ENCODE peak calls at places on chromosomes 4 and X, in seven cellular contexts. T is coronary artery, M is left lung, F is heart right ventricle, S is H9, B is GM06990, P is dorsolateral prefrontal cortex. X is an unnamed sample.
A peak's percentile ranks its signal among the peaks of the same experiment; 100 is the strongest.

GRCh38 chr4:36056128-36056527 is 188.2 kb downstream of the ARAP2 start:
- DNase-seq in T (no peak), M (no peak), F (no peak), S (no peak), B (no peak), P (no peak), X (no peak)

GRCh38 chrX:39905475-39905889 is 192.3 kb downstream of the BCOR start:
- DNase-seq in T (no peak), M (no peak), F (no peak), S (no peak), B (no peak), P (no peak), X (no peak)

GRCh38 chrX:1075741-1076140 is 136.7 kb downstream of the CRLF2 start:
- DNase-seq in T (peak; percentile 59), M (no peak), F (no peak), S (no peak), B (no peak), P (no peak), X (no peak)

GRCh38 chrX:13180807-13181206 is 136.4 kb upstream of the FAM9C start:
- DNase-seq in T (no peak), M (no peak), F (no peak), S (no peak), B (no peak), P (no peak), X (no peak)

GRCh38 chr4:73589261-73589847 is 30.9 kb downstream of the RASSF6 start:
- DNase-seq in T (no peak), M (no peak), F (no peak), S (no peak), B (peak; percentile 18), P (no peak), X (no peak)

GRCh38 chr4:971670-972500 is 1.5 kb downstream of the DGKQ start:
- DNase-seq in T (no peak), M (peak; percentile 72), F (no peak), S (no peak), B (no peak), P (no peak), X (no peak)

GRCh38 chr4:6345096-6345830 is 75.6 kb downstream of the WFS1 start:
- DNase-seq in T (no peak), M (peak; percentile 50), F (no peak), S (no peak), B (no peak), P (no peak), X (no peak)

GRCh38 chrX:53476371-53476770 is 42.2 kb upstream of the HSD17B10 start:
- DNase-seq in T (no peak), M (no peak), F (no peak), S (no peak), B (no peak), P (no peak), X (no peak)

GRCh38 chr4:5224340-5224739 is 173.1 kb downstream of the STK32B start:
- DNase-seq in T (no peak), M (no peak), F (no peak), S (no peak), B (no peak), P (no peak), X (no peak)

GRCh38 chr4:146522862-146523205 is 1.1 kb upstream of the SLC10A7 start:
- DNase-seq in T (no peak), M (no peak), F (no peak), S (no peak), B (no peak), P (no peak), X (no peak)

GRCh38 chr4:38119663-38120374 is 159.6 kb downstream of the PTTG2 start:
- DNase-seq in T (no peak), M (no peak), F (peak; percentile 49), S (no peak), B (no peak), P (no peak), X (no peak)

GRCh38 chr4:113436360-113436759 is 325.2 kb downstream of the CAMK2D start:
- DNase-seq in T (no peak), M (no peak), F (peak; percentile 67), S (no peak), B (no peak), P (no peak), X (no peak)

GRCh38 chr4:81839347-81840042 is 367.8 kb upstream of the RASGEF1B start:
- DNase-seq in T (no peak), M (no peak), F (no peak), S (no peak), B (no peak), P (no peak), X (no peak)

GRCh38 chr4:47122592-47123291 is 91.4 kb downstream of the GABRB1 start:
- DNase-seq in T (no peak), M (no peak), F (peak; percentile 48), S (peak; percentile 77), B (peak; percentile 21), P (peak; percentile 74), X (peak; percentile 46)

GRCh38 chr4:14184265-14184664 is 556.7 kb upstream of the BOD1L1 start:
- DNase-seq in T (no peak), M (no peak), F (peak; percentile 29), S (no peak), B (no peak), P (peak; percentile 41), X (no peak)

GRCh38 chr4:113446019-113446418 is 315.5 kb downstream of the CAMK2D start:
- DNase-seq in T (no peak), M (no peak), F (no peak), S (no peak), B (no peak), P (no peak), X (no peak)

GRCh38 chr4:14035076-14035475 is 407.6 kb upstream of the BOD1L1 start:
- DNase-seq in T (no peak), M (no peak), F (no peak), S (no peak), B (no peak), P (no peak), X (no peak)

GRCh38 chrX:155071694-155072215 is 447 bp downstream of the BRCC3 start:
- DNase-seq in T (peak; percentile 78), M (peak; percentile 76), F (no peak), S (no peak), B (no peak), P (no peak), X (no peak)

GRCh38 chr4:27524224-27524623 is 663.6 kb downstream of the STIM2 start:
- DNase-seq in T (no peak), M (no peak), F (no peak), S (no peak), B (no peak), P (no peak), X (no peak)

GRCh38 chr4:188262464-188262863 is 123.2 kb downstream of the TRIML1 start:
- DNase-seq in T (no peak), M (no peak), F (no peak), S (no peak), B (no peak), P (no peak), X (no peak)

GRCh38 chrX:56281789-56282188 is 49.6 kb downstream of the KLF8 start:
- DNase-seq in T (no peak), M (no peak), F (no peak), S (no peak), B (no peak), P (no peak), X (no peak)

GRCh38 chr4:101153653-101154052 is 193.7 kb downstream of the PPP3CA start:
- DNase-seq in T (no peak), M (no peak), F (no peak), S (no peak), B (no peak), P (no peak), X (no peak)

GRCh38 chrX:109714340-109714958 is 18.6 kb downstream of the ACSL4 start:
- DNase-seq in T (no peak), M (no peak), F (no peak), S (no peak), B (no peak), P (no peak), X (no peak)

GRCh38 chr4:41015031-41015675 is 199.2 kb downstream of the APBB2 start:
- DNase-seq in T (no peak), M (no peak), F (no peak), S (no peak), B (no peak), P (no peak), X (no peak)

GRCh38 chr4:141730805-141731204 is 94.4 kb downstream of the IL15 start:
- DNase-seq in T (no peak), M (no peak), F (no peak), S (no peak), B (no peak), P (no peak), X (no peak)

GRCh38 chr4:21790437-21791029 is 158.0 kb downstream of the KCNIP4 start:
- DNase-seq in T (no peak), M (no peak), F (no peak), S (no peak), B (no peak), P (no peak), X (no peak)
- TF ChIP-seq CTCF in T (no peak), M (peak; percentile 33), F (peak; percentile 60), S (peak; percentile 81), B (peak; percentile 27), P (peak; percentile 65), X (peak; percentile 55)

GRCh38 chr4:129545599-129546278 is 449.8 kb downstream of the C4orf33 start:
- DNase-seq in T (peak; percentile 79), M (peak; percentile 48), F (peak; percentile 83), S (no peak), B (no peak), P (no peak), X (no peak)

GRCh38 chr4:129546531-129546930 is 450.6 kb downstream of the C4orf33 start:
- DNase-seq in T (no peak), M (no peak), F (no peak), S (no peak), B (no peak), P (no peak), X (no peak)

GRCh38 chr4:129543299-129543698 is 447.3 kb downstream of the C4orf33 start:
- DNase-seq in T (no peak), M (no peak), F (no peak), S (no peak), B (no peak), P (no peak), X (no peak)
- TF ChIP-seq CTCF in T (no peak), M (no peak), F (no peak), S (no peak), B (no peak), P (no peak), X (no peak)

GRCh38 chr4:115453416-115453815 is 340.0 kb upstream of the NDST4 start:
- DNase-seq in T (no peak), M (no peak), F (no peak), S (no peak), B (no peak), P (no peak), X (no peak)

GRCh38 chr4:115456228-115456627 is 342.8 kb upstream of the NDST4 start:
- DNase-seq in T (no peak), M (no peak), F (no peak), S (no peak), B (no peak), P (no peak), X (no peak)

GRCh38 chr4:115454228-115454627 is 340.8 kb upstream of the NDST4 start:
- DNase-seq in T (no peak), M (no peak), F (no peak), S (no peak), B (no peak), P (no peak), X (no peak)
- TF ChIP-seq CTCF in T (no peak), M (no peak), F (no peak), S (no peak), B (no peak), P (no peak), X (no peak)

DNA sequence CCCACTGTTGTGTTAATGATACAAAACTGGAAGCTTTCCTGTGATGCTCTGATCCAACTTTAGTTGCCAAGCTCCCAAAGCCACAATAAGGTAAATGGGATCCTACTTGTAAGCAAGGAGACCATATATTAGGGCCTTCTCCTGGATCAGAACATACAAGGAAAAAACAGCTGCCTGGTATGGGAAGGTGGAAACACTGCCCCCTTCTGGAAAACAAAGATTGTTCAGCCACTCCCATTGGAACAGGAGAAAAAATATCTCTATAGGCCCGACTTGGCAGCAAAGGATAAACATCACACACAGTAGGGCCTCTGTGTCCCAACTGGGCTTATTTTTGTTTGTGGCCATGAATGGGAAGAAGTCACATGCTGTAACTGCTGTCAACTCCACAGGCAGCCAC is 166.5 kb downstream of the TBX22 start:
- DNase-seq in T (no peak), M (no peak), F (no peak), S (peak; percentile 31), B (no peak), P (no peak), X (no peak)
- TF ChIP-seq CTCF in T (no peak), M (peak; percentile 15), F (no peak), S (peak; percentile 62), B (no peak), P (no peak), X (no peak)